ENCODE peak calls at places on chromosomes 12 and 14, in four cellular contexts. T, O, U and C are unnamed samples.

GRCh38 chr12:90546511-90546910 is 408.5 kb downstream of the CCER1 start:
- DNase-seq in U (no peak), O (no peak), T (no peak), C (no peak)

GRCh38 chr12:114316076-114316475 is 89.9 kb downstream of the TBX5 start:
- DNase-seq in T (peak; percentile 84), U (peak; percentile 9), O (no peak), C (peak; percentile 33)

GRCh38 chr12:94689646-94690036 is 39.3 kb upstream of the TMCC3 start:
- DNase-seq in T (no peak), U (no peak), O (no peak), C (no peak)

GRCh38 chr12:109720152-109720855 is 6.7 kb downstream of the FAM222A start:
- DNase-seq in T (no peak), O (no peak), U (no peak), C (no peak)

GRCh38 chr14:67999290-67999689 is 179.7 kb downstream of the RAD51B start:
- DNase-seq in O (no peak), T (peak; percentile 78), U (no peak), C (no peak)

GRCh38 chr12:95700316-95700785 is 90.2 kb downstream of the NTN4 start:
- DNase-seq in T (peak; percentile 89), O (no peak), U (no peak), C (no peak)

GRCh38 chr14:55386037-55386798 is 25.4 kb downstream of the ATG14 start:
- DNase-seq in T (no peak), O (no peak), U (no peak), C (peak; percentile 56)

GRCh38 chr12:47021298-47021697 is 58.1 kb upstream of the PCED1B start:
- DNase-seq in T (peak; percentile 95), O (no peak), U (no peak), C (peak; percentile 77)

GRCh38 chr14:49550284-49551184 is 35.6 kb downstream of the RPS29 start:
- DNase-seq in O (no peak), T (peak; percentile 19), U (no peak), C (peak; percentile 54)

GRCh38 chr12:12926571-12927071 is 25.3 kb downstream of the GPRC5D start:
- DNase-seq in T (no peak), O (no peak), U (no peak), C (no peak)

GRCh38 chr14:91417983-91418386 is 365 bp upstream of the CCDC88C start:
- DNase-seq in U (no peak), O (peak; percentile 57), T (no peak), C (peak; percentile 65)

GRCh38 chr14:57714487-57714899 is 151.4 kb downstream of the SLC35F4 start:
- DNase-seq in T (no peak), U (no peak), O (peak; percentile 55), C (peak; percentile 99)

GRCh38 chr14:30303350-30303749 is 255.6 kb upstream of the G2E3 start:
- DNase-seq in U (no peak), T (no peak), O (no peak), C (no peak)

GRCh38 chr12:54004841-54005530 is 3.8 kb upstream of the HOXC8 start:
- DNase-seq in T (no peak), O (peak; percentile 73), U (no peak), C (no peak)

GRCh38 chr12:128449146-128449894 is 182.3 kb downstream of the TMEM132C start:
- DNase-seq in O (no peak), T (no peak), U (no peak), C (no peak)

GRCh38 chr14:70188292-70188607 is 501 bp downstream of the SLC8A3 start:
- DNase-seq in U (no peak), O (no peak), T (no peak), C (no peak)

GRCh38 chr12:114440450-114441383 is 34.8 kb upstream of the TBX5 start:
- DNase-seq in O (peak; percentile 75), U (no peak), T (no peak), C (peak; percentile 48)

GRCh38 chr12:129049917-129050316 is 196.6 kb downstream of the GLT1D1 start:
- DNase-seq in T (no peak), O (peak; percentile 73), U (no peak), C (peak; percentile 82)

GRCh38 chr14:95136631-95137030 is 20.7 kb downstream of the DICER1 start:
- DNase-seq in O (no peak), U (no peak), T (peak; percentile 23), C (no peak)

DNA sequence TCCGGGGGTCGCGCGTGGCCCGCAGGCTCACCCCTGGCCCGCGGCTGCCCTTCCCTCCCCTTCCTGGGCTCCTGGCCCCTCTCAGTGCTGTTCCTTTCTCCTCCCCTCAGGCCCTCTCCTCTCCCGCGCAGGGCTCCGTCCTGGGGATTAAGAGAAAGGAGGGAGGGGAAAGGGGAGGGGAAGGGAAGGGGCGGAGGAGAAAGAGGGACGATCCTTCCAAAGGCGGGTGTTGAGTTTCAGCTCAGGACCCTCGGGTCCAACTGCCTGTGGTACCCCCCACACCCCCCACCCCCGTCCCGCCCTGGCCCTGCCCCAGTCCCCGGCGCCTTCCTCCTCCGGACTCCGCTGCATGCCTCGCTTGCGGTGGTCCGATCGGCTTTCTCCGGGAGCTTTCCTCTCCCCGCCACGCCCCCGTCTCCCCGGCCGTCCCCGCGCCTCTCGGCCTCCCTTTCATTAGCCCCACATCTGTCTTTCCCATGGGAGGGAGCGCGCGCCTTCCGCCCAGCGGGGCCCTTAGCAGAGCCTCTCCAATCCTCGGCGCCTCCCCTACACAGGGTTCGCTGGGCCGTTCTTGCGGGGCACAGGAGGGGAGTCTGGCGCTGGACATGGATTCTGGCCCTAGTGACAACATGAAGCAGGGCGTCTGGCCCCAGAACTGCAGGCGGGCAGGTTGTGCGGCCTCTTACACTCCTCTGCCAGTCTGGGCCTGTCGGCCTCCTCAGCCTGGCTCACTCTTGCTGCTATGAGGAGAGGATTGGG is 1.4 kb upstream of the EFS start:
- DNase-seq in U (no peak), T (peak; percentile 72), O (peak; percentile 92), C (peak; percentile 97)
- H4K5ac ChIP-seq in U (peak overlapping the region; percentile 73), T (peak overlapping the region; percentile 71), O (no peak overlapping the region), C (no peak overlapping the region)

GRCh38 chr14:93004699-93005082 is 81.7 kb downstream of the CHGA start:
- DNase-seq in O (no peak), T (no peak), U (no peak), C (no peak)
- H3K27ac ChIP-seq in O (no peak overlapping the region), T (no peak overlapping the region), U (no peak overlapping the region), C (no peak overlapping the region)

DNA sequence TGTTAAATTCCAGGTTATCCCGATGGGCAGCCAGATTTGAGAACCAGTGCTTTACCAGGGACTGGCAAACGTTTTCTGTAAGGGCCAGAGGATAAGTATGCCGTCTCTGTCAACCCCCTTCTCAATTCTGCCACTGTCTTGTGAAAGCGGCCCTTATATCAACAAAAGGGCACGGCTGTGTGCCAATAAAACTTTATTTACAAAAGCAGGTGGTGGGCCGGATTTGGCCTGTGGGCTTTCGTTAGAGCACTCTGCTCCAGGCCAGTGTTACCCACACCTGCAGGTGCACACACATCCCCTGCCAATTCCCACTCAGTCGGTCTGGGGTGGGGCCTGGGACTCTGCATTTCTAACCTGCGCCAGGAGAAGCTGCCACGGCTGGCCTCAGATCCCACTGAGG is 111.2 kb downstream of the RFLNA start:
- DNase-seq in U (no peak), T (no peak), O (no peak), C (no peak)
- H4K5ac ChIP-seq in U (no peak overlapping the region), T (no peak overlapping the region), O (no peak overlapping the region), C (no peak overlapping the region)

DNA sequence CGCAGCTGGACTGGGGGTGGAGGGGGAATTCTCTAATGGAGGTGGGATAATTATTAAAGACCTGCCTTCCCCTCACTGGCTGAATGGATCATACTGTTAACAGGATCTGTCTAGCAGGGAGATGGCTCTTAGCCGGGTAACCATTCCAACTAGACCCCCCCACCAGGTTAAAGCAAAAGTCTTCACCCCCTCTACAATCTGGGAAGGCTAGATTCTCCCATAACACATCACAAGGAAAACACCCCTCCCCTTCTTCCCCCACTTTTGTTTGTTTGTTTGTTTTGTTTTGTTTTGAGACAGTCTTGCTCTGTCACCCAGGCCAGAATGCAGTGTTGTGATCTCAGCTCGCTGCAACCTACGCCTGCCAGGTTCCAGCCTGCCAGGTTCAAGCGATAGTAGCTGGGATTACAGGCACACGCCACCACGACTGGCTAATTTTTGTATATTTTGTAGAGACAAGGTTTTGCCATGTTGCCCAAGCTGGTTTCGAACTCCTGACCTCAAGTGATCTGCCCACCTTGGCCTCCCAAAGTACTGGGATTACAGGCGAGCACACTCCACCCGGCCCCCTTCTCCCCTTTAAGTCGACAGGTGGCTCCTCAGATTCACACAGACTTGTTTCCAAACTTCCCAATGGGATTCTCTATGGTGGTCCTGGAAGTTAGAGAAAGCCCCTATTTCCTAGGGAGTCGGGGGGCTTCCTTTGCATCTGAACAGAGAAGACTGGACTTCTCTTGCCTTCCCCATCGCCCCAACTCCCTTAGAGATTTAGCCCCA is 3.5 kb upstream of the BAZ2A start:
- DNase-seq in U (no peak), O (no peak), T (no peak), C (no peak)
- H3K27ac ChIP-seq in U (no peak overlapping the region), O (no peak overlapping the region), T (no peak overlapping the region), C (no peak overlapping the region)

GRCh38 chr12:121484967-121485366 is 85.0 kb downstream of the RNF34 start:
- DNase-seq in T (no peak), O (no peak), U (no peak), C (no peak)
- H4K5ac ChIP-seq in T (no peak overlapping the region), O (no peak overlapping the region), U (no peak overlapping the region), C (no peak overlapping the region)